ENCODE peak calls at places on chromosomes 12 and 14, in five cellular contexts. K is stomach, G is IMR-90, R is sigmoid colon, A is GM12892. M is an unnamed sample.

GRCh38 chr14:69713127-69713800 is 53.7 kb upstream of the SRSF5 start:
- DNase-seq in K (peak; percentile 65), G (no peak), R (no peak), A (no peak), M (no peak)

GRCh38 chr12:82069931-82070514 is 288.2 kb downstream of the CCDC59 start:
- DNase-seq in K (no peak), G (no peak), R (no peak), A (no peak), M (no peak)

GRCh38 chr12:40158592-40159111 is 52.8 kb upstream of the SLC2A13 start:
- DNase-seq in K (no peak), G (no peak), R (no peak), A (no peak), M (no peak)

GRCh38 chr14:63470877-63471565 is 72.2 kb downstream of the PPP2R5E start:
- DNase-seq in K (no peak), G (peak; percentile 91), R (no peak), A (no peak), M (peak; percentile 24)

GRCh38 chr12:119780786-119781434 is 96.2 kb downstream of the CIT start:
- DNase-seq in K (peak; percentile 78), G (peak; percentile 37), R (no peak), A (no peak), M (no peak)

GRCh38 chr12:53561590-53561953 is 54.3 kb upstream of the NPFF start:
- DNase-seq in K (no peak), G (peak; percentile 92), R (no peak), A (no peak), M (peak; percentile 51)

GRCh38 chr12:26701604-26702215 is 131.3 kb downstream of the ITPR2 start:
- DNase-seq in K (no peak), G (peak; percentile 70), R (no peak), A (no peak), M (no peak)

GRCh38 chr12:118377891-118378470 is 1.6 kb downstream of the SUDS3 start:
- DNase-seq in K (peak; percentile 74), G (peak; percentile 44), R (peak; percentile 72), A (no peak), M (peak; percentile 57)

GRCh38 chr14:49984419-49984818 is 91.5 kb downstream of the ARF6 start:
- DNase-seq in K (no peak), G (peak; percentile 83), R (no peak), A (no peak), M (no peak)

GRCh38 chr12:6961278-6961694 is 9.2 kb downstream of the PHB2 start:
- DNase-seq in K (peak; percentile 76), G (no peak), R (peak; percentile 86), A (no peak), M (no peak)

GRCh38 chr12:17992002-17992656 is 97.9 kb downstream of the RERGL start:
- DNase-seq in K (no peak), G (peak; percentile 7), R (no peak), A (no peak), M (no peak)

GRCh38 chr12:81683881-81684280 is 75.3 kb downstream of the PPFIA2 start:
- DNase-seq in K (no peak), G (no peak), R (no peak), A (no peak), M (no peak)

GRCh38 chr14:104594310-104595046 is 10.1 kb downstream of the TMEM179 start:
- DNase-seq in K (no peak), G (no peak), R (no peak), A (no peak), M (no peak)

GRCh38 chr14:28323951-28324741 is 442.4 kb upstream of the FOXG1 start:
- DNase-seq in K (no peak), G (no peak), R (no peak), A (no peak), M (no peak)

GRCh38 chr12:100573499-100574261 is at the start of gene GAS2L3:
- DNase-seq in K (peak; percentile 91), G (peak; percentile 79), R (peak; percentile 92), A (peak; percentile 66), M (peak; percentile 82)

DNA sequence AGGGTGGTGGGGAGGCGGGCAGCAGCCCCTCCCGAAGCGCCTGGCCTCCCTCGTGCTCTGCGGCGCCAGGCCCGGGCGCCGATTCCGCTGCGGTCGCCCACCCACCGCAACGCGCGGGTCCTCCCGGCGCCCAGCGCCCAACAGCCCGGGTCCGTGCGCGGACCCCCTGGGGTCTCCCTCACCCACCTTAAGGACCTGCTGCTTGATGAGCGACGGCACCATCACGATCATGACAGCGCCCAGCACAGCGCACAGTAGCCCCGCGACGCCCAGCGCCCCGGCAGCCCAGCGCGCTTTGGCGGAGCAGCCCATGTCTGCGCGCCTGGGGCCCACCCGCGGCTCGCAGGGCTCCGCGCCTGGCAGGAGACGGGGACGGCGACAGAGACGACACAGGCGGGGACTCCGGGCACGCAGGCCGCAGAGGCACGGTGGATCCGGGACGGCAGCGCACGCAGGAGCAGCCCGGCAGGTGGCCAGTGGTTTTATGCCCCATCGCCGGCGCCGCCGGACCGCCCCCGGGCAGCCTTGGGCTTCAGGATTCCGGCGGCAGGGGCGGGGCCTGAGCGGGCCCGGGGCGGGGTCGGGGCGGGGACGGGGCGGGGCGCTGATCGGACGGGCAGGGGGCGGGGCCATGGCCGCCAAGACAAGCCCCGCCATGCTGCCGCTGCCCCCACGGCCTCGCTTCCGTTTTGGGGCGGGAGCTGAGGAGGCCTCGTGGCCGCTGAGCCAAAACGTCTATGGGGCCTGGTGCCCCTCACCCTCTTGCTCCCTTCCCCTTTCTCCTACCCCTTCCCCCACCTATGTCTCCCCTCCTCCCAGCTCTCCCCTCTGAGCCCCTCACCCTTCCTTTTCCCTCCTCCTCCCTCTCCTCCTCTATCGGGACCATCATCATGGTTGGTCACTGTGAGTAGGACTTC is at the start of gene SCARB1:
- DNase-seq in K (peak; percentile 86), G (peak; percentile 64), R (peak; percentile 89), A (peak; percentile 96), M (peak; percentile 87)
- TF ChIP-seq POLR2A in K (no peak), G (no peak), R (no peak), A (peak; percentile 92), M (no peak)

GRCh38 chr12:19688489-19688888 is 249.2 kb downstream of the AEBP2 start:
- DNase-seq in K (no peak), G (peak; percentile 62), R (no peak), A (no peak), M (no peak)

GRCh38 chr12:19689226-19689625 is 249.9 kb downstream of the AEBP2 start:
- DNase-seq in K (no peak), G (no peak), R (no peak), A (no peak), M (no peak)

GRCh38 chr12:19681007-19681406 is 241.7 kb downstream of the AEBP2 start:
- DNase-seq in K (no peak), G (no peak), R (no peak), A (no peak), M (no peak)

DNA sequence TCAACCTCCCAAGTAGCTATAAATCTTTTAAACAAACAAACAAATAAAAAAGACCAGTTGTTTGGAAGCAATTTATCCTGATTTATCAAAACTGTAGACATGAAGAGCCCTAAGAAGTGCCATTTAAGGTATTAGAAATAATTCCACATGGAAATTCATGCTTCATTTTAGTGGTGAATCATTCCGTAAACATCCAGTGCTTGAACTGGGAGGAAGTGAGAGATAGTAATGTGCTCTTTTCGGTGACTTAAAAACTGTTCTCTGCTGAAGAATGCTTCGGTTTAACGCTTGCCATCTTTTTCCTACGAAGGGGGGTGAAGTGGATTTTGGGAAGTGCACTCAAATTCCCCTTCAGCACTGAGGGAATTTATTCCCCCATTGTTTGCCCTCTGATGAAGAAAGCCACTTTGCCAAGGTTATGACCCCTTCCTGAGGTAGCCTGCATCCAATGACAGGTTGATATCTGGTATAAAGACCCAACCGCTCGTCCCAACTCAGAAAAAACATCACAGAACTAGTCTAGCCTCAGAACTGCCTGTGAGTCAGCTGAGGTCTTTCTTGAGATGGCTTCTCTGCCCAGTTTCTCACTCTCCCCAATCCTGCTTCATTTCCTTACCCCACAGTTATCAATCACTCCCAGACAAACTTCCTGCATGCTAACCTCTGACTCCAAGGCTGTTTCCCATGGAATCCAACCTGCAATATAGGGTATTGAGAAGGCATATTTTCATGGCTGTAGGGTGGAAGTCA is 244.1 kb downstream of the AEBP2 start:
- DNase-seq in K (no peak), G (peak; percentile 73), R (no peak), A (no peak), M (peak; percentile 22)
- TF ChIP-seq POLR2A in K (no peak), G (no peak), R (no peak), A (no peak), M (no peak)

GRCh38 chr14:101964297-101965144 is at the start of gene DYNC1H1:
- DNase-seq in K (peak; percentile 93), G (peak; percentile 94), R (peak; percentile 99), A (peak; percentile 80), M (peak; percentile 72)

GRCh38 chr14:101965796-101966718 is 1.7 kb downstream of the DYNC1H1 start:
- DNase-seq in K (no peak), G (no peak), R (no peak), A (no peak), M (no peak)

GRCh38 chr14:101966742-101967141 is 2.4 kb downstream of the DYNC1H1 start:
- DNase-seq in K (no peak), G (no peak), R (no peak), A (no peak), M (no peak)

GRCh38 chr14:101963611-101964296 is 619 bp upstream of the DYNC1H1 start:
- DNase-seq in K (no peak), G (no peak), R (no peak), A (no peak), M (no peak)

GRCh38 chr14:101965145-101965531 is 765 bp downstream of the DYNC1H1 start:
- DNase-seq in K (peak; percentile 71), G (peak; percentile 57), R (peak; percentile 88), A (peak; percentile 59), M (peak; percentile 45)
- TF ChIP-seq POLR2A in K (no peak), G (no peak), R (no peak), A (no peak), M (peak; percentile 6)

GRCh38 chr12:67268896-67269631 is at the start of gene CAND1:
- DNase-seq in K (peak; percentile 97), G (peak; percentile 99), R (peak; percentile 99), A (peak; percentile 70), M (peak; percentile 70)

GRCh38 chr12:67268335-67268895 is 743 bp upstream of the CAND1 start:
- DNase-seq in K (peak; percentile 87), G (peak; percentile 99), R (peak; percentile 97), A (peak; percentile 62), M (peak; percentile 74)

GRCh38 chr12:67271976-67272375 is 2.8 kb downstream of the CAND1 start:
- DNase-seq in K (no peak), G (peak; percentile 51), R (no peak), A (no peak), M (no peak)

GRCh38 chr12:67270622-67271021 is 1.5 kb downstream of the CAND1 start:
- DNase-seq in K (no peak), G (no peak), R (no peak), A (no peak), M (no peak)

DNA sequence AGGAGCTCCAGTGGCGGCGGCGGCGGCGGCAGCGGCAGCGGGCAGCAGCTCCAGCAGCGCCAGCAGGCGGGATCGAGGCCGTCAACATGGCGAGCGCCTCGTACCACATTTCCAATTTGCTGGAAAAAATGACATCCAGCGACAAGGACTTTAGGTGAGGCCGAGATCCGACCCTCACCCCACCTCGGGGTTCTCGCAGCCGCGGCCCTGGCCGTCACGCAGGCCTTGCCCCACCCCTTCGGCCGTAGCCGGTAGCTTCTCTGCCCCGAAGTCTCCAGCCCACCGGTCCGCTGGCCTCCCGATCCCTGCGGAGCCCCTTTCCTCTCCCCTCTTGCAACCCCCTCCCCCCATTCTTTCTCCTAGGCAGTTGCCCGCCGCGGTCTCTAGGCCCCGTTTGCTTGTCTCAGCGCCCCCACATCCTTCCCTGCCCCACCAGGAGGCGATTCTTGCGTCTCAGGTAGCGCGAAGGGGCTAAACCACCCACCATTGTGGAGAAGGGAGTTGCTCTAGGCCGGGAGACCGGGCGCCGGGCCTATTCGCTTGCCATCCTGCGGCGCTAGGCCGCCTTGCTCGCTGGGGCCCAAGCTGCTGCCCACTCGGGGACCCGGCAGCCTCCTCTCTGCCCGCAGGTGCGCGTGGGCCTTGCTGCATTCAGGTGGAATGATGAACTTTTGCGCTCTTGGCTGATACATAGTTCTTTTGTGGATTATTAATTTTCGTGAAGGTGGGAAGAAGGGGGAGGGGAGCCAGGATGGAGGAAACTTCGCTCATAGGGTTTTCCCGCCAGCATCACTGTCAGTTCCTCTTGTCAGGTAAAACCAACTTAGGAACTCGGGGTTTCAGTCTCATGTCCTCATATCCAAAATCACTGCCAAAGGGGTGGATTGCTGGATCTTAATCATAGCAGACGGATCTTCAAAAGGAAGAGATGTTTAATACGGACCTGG is 747 bp downstream of the CAND1 start:
- DNase-seq in K (peak; percentile 52), G (no peak), R (peak; percentile 79), A (peak; percentile 17), M (peak; percentile 5)
- TF ChIP-seq POLR2A in K (no peak), G (peak; percentile 39), R (no peak), A (peak; percentile 52), M (peak; percentile 6)